ENCODE peak calls at places on chromosomes 3 and 15, in nine cellular contexts. O is K562; I is GM12892; M is fibroblast of the conjunctiva; G is fibroblast of lung; W is NCI-H1105 treated with DMSO at 0.1 percent for 48 hours; X is activated effector memory CD4-positive, alpha-beta T cell treated with anti-CD3 and anti-CD28 coated beads, Interleukin-2, amount 50 U/mL, for 16 hours; K is activated T-cell treated with anti-CD3 and anti-CD28 coated beads, Interleukin-2, amount 50 U/mL, for 24 hours; Q is NCI-H774. R is an unnamed sample.

GRCh38 chr3:128572644-128573105 is 77.9 kb downstream of the RPN1 start:
- DNase-seq in O (peak), I (no peak), M (no peak), G (no peak), W (no peak), X (no peak), K (peak), Q (no peak), R (no peak)

GRCh38 chr3:62755285-62755684 is 119.9 kb downstream of the CADPS start:
- DNase-seq in O (no peak), I (no peak), M (no peak), G (no peak), W (no peak), X (no peak), K (no peak), Q (no peak), R (peak)

GRCh38 chr15:90064931-90065681 is 37.2 kb downstream of the IDH2 start:
- DNase-seq in O (no peak), I (no peak), M (no peak), G (no peak), W (no peak), X (no peak), K (no peak), Q (no peak), R (no peak)

GRCh38 chr3:84820906-84821305 is 137.9 kb upstream of the CADM2 start:
- DNase-seq in O (no peak), I (no peak), M (no peak), G (no peak), W (no peak), X (no peak), K (no peak), Q (no peak), R (no peak)

GRCh38 chr3:50617911-50618481 is 1.0 kb downstream of the MAPKAPK3 start:
- DNase-seq in O (no peak), I (no peak), M (no peak), G (no peak), W (no peak), X (peak), K (peak), Q (no peak), R (no peak)

GRCh38 chr3:15055019-15055557 is 10.0 kb downstream of the MRPS25 start:
- DNase-seq in O (peak), I (peak), M (no peak), G (peak), W (no peak), X (peak), K (peak), Q (no peak), R (no peak)

GRCh38 chr3:13665582-13666226 is 116.8 kb downstream of the FBLN2 start:
- DNase-seq in O (no peak), I (no peak), M (no peak), G (no peak), W (no peak), X (no peak), K (no peak), Q (no peak), R (no peak)

GRCh38 chr3:8538904-8539303 is 37.3 kb downstream of the LMCD1 start:
- DNase-seq in O (no peak), I (no peak), M (no peak), G (peak), W (no peak), X (no peak), K (no peak), Q (no peak), R (no peak)

GRCh38 chr3:116340680-116341216 is 104.5 kb downstream of the LSAMP start:
- DNase-seq in O (no peak), I (no peak), M (no peak), G (no peak), W (no peak), X (no peak), K (no peak), Q (no peak), R (no peak)

GRCh38 chr15:82063055-82063454 is 17.2 kb upstream of the MEX3B start:
- DNase-seq in O (no peak), I (no peak), M (no peak), G (no peak), W (no peak), X (no peak), K (no peak), Q (peak), R (no peak)

GRCh38 chr15:90618330-90619136 is 88.8 kb downstream of the CRTC3 start:
- DNase-seq in O (no peak), I (no peak), M (peak), G (no peak), W (peak), X (no peak), K (no peak), Q (peak), R (no peak)

GRCh38 chr3:159600291-159600690 is 388.3 kb upstream of the IL12A start:
- DNase-seq in O (no peak), I (no peak), M (no peak), G (no peak), W (no peak), X (no peak), K (no peak), Q (no peak), R (no peak)

GRCh38 chr15:101596633-101597032 is 55.5 kb downstream of the TM2D3 start:
- DNase-seq in O (no peak), I (no peak), M (no peak), G (no peak), W (no peak), X (no peak), K (no peak), Q (no peak), R (no peak)

GRCh38 chr3:169264711-169265110 is 398.8 kb downstream of the MECOM start:
- DNase-seq in O (no peak), I (no peak), M (no peak), G (peak), W (peak), X (no peak), K (no peak), Q (peak), R (peak)

GRCh38 chr3:38526792-38527191 is 30.7 kb downstream of the EXOG start:
- DNase-seq in O (no peak), I (no peak), M (no peak), G (no peak), W (no peak), X (no peak), K (no peak), Q (no peak), R (no peak)

GRCh38 chr3:43638594-43639447 is 17.0 kb upstream of the ANO10 start:
- DNase-seq in O (peak), I (no peak), M (no peak), G (peak), W (no peak), X (no peak), K (peak), Q (no peak), R (peak)

GRCh38 chr3:124558898-124559649 is 171.2 kb upstream of the UMPS start:
- DNase-seq in O (peak), I (no peak), M (peak), G (peak), W (peak), X (no peak), K (no peak), Q (no peak), R (peak)

GRCh38 chr3:184565421-184566211 is 4.0 kb downstream of the EPHB3 start:
- DNase-seq in O (no peak), I (no peak), M (peak), G (peak), W (peak), X (no peak), K (no peak), Q (peak), R (peak)

GRCh38 chr3:150699068-150699635 is 4.6 kb downstream of the ERICH6 start:
- DNase-seq in O (peak), I (no peak), M (no peak), G (peak), W (no peak), X (no peak), K (no peak), Q (no peak), R (peak)

GRCh38 chr15:62173215-62173614 is 8.1 kb upstream of the C2CD4B start:
- DNase-seq in O (no peak), I (no peak), M (no peak), G (peak), W (no peak), X (no peak), K (no peak), Q (no peak), R (no peak)

GRCh38 chr15:65414841-65415621 is 7.7 kb downstream of the IGDCC4 start:
- DNase-seq in O (no peak), I (no peak), M (no peak), G (peak), W (peak), X (no peak), K (no peak), Q (peak), R (no peak)

GRCh38 chr3:124261301-124261700 is 269.4 kb upstream of the ROPN1 start:
- DNase-seq in O (no peak), I (no peak), M (no peak), G (peak), W (no peak), X (no peak), K (no peak), Q (no peak), R (no peak)

GRCh38 chr15:49815506-49815905 is 194.7 kb downstream of the DTWD1 start:
- DNase-seq in O (no peak), I (no peak), M (no peak), G (no peak), W (no peak), X (no peak), K (no peak), Q (no peak), R (no peak)

GRCh38 chr3:172084871-172085556 is 45.6 kb downstream of the FNDC3B start:
- DNase-seq in O (no peak), I (no peak), M (no peak), G (peak), W (no peak), X (no peak), K (no peak), Q (no peak), R (no peak)

GRCh38 chr3:184746131-184747120 is 34.6 kb upstream of the MAGEF1 start:
- DNase-seq in O (no peak), I (no peak), M (no peak), G (no peak), W (no peak), X (no peak), K (no peak), Q (no peak), R (no peak)